ENCODE peak calls at places on chromosomes 12 and 14, in nine cellular contexts. G is Peyer's patch, U is fibroblast of mammary gland, C is WERI-Rb-1, L is uterus, N is right lobe of liver, M is mucosa of descending colon, X is IMR-90, B is AG04449. S is an unnamed sample.
A peak's percentile ranks its signal among the peaks of the same experiment; 100 is the strongest.

GRCh38 chr14:50055461-50056228 is 60.7 kb downstream of the VCPKMT start:
- DNase-seq in B (no peak), N (no peak), L (no peak), M (peak; percentile 27), U (no peak), X (no peak), C (peak; percentile 45), G (no peak), S (peak; percentile 19)

GRCh38 chr14:67170706-67171105 is 18.5 kb upstream of the GARIN2 start:
- DNase-seq in G (no peak), L (no peak), X (peak; percentile 39), C (no peak), N (no peak), B (no peak), U (no peak), M (peak; percentile 12), S (peak; percentile 19)

GRCh38 chr12:116135209-116135930 is 142.1 kb downstream of the MED13L start:
- DNase-seq in G (no peak), U (peak; percentile 88), N (no peak), L (no peak), X (peak; percentile 83), C (no peak), B (no peak), M (peak; percentile 27), S (peak; percentile 69)

GRCh38 chr12:7092229-7092985 is at the start of gene C1R:
- DNase-seq in N (peak; percentile 86), C (peak; percentile 62), B (peak; percentile 60), L (peak; percentile 91), U (peak; percentile 92), X (peak; percentile 92), G (peak; percentile 76), M (peak; percentile 80), S (peak; percentile 88)

GRCh38 chr12:75389706-75390105 is 1.2 kb upstream of the GLIPR1L2 start:
- DNase-seq in B (no peak), N (no peak), M (no peak), C (no peak), L (no peak), G (no peak), U (peak; percentile 10), X (no peak), S (no peak)

GRCh38 chr12:112239020-112239419 is 113.7 kb downstream of the TRAFD1 start:
- DNase-seq in L (no peak), U (no peak), N (peak; percentile 35), G (no peak), X (no peak), C (no peak), M (no peak), B (no peak), S (peak; percentile 8)

GRCh38 chr12:121223283-121223946 is 13.5 kb downstream of the P2RX4 start:
- DNase-seq in U (no peak), C (peak; percentile 41), M (peak; percentile 69), N (no peak), L (no peak), B (no peak), G (peak; percentile 76), X (no peak), S (peak; percentile 38)

GRCh38 chr12:53122961-53123468 is 19.7 kb downstream of the SOAT2 start:
- DNase-seq in M (no peak), U (peak; percentile 38), G (no peak), B (no peak), L (no peak), C (no peak), N (no peak), X (peak; percentile 35), S (no peak)

GRCh38 chr12:5200276-5201087 is 156.8 kb downstream of the KCNA5 start:
- DNase-seq in G (peak; percentile 78), C (peak; percentile 87), N (peak; percentile 53), M (peak; percentile 73), X (peak; percentile 28), B (no peak), L (peak; percentile 16), U (peak; percentile 5), S (peak; percentile 4)

DNA sequence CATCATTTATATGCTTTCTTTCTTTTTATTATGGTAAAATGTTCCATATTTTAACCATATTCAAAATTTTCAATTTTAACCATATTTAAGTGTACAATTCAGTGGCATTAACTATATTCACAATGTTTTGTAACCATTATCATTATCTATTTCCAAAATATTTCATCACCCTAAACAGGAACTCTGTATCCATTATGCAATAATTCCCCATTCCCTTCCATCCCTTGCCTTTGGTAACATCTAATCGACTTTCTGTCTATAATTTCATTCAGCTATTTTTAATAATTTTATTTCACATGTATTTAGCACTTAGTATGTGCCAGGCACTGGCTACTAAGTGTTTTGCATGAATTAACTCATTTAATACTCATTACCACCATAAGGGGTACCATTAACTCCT is 287.5 kb downstream of the NELL2 start:
- DNase-seq in L (no peak), N (no peak), G (no peak), B (no peak), M (no peak), X (no peak), U (no peak), C (no peak), S (no peak)
- H3K4me3 ChIP-seq in L (no peak overlapping the region), N (no peak overlapping the region), G (no peak overlapping the region), B (no peak overlapping the region), M (no peak overlapping the region), X (no peak overlapping the region), U (no peak overlapping the region), C (no peak overlapping the region), S (no peak overlapping the region)

GRCh38 chr14:100472094-100472455 is 115.1 kb downstream of the BEGAIN start:
- DNase-seq in L (no peak), M (no peak), U (no peak), N (no peak), C (no peak), B (no peak), G (no peak), X (no peak), S (no peak)

GRCh38 chr14:100469632-100470522 is 117.3 kb downstream of the BEGAIN start:
- DNase-seq in L (no peak), C (no peak), U (no peak), G (no peak), B (no peak), M (no peak), N (no peak), X (no peak), S (no peak)

GRCh38 chr14:100471451-100472093 is 115.6 kb downstream of the BEGAIN start:
- DNase-seq in B (no peak), U (no peak), G (no peak), L (no peak), C (peak; percentile 64), M (no peak), X (no peak), N (no peak), S (no peak)

GRCh38 chr14:100468557-100468956 is 118.7 kb downstream of the BEGAIN start:
- DNase-seq in N (no peak), M (no peak), G (no peak), L (no peak), U (no peak), B (no peak), X (no peak), C (no peak), S (no peak)

DNA sequence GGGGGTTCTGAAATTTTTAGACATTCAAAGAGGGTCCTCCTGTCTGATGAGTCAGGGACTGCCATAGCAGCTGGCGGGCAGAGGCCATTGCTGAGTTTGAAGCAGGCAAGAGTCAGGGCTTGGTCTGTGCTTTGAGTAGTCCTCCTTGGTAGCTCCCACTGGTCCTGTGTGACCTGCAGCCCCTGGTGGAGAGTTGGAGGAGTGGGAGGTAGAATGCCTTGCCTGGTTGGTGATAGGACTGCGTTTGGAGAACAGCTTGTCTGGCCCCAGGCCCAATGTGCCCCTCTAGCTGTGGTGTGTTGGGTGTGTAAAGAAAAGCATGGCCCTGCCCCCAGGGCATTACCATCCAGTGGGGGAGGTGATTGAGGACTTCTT is 116.7 kb downstream of the BEGAIN start:
- DNase-seq in M (no peak), L (no peak), G (no peak), U (no peak), B (no peak), C (no peak), X (no peak), N (no peak), S (no peak)
- TF ChIP-seq CTCF in M (no peak), L (no peak), G (no peak), U (no peak), B (no peak), C (peak; percentile 44), X (no peak), N (no peak), S (no peak)

DNA sequence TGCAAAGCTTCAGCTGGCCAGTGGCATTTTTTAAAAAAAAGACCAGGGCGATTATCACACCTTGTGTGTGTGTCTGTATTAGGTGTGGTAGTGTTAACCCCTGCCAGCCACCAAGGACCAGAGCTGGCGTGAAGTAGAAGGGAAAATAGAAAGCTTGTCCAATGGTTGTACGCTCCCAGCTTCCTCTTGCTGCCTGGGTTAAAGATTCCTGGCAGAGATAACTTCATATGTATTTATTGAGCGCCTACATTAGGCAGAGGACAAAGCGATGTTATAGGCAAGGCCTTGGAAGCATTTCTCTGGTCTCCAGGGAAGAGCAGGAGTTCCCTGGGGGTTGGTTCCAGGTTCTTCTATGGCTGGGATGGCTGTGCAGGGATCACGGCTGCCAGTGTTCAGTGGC is 3.2 kb downstream of the JDP2 start:
- DNase-seq in X (no peak), B (no peak), U (no peak), G (no peak), C (no peak), N (no peak), L (no peak), M (no peak), S (no peak)
- H3K4me3 ChIP-seq in X (no peak overlapping the region), B (peak overlapping the region; percentile 77), U (peak overlapping the region; percentile 4), G (peak overlapping the region; percentile 85), C (no peak overlapping the region), N (no peak overlapping the region), L (no peak overlapping the region), M (no peak overlapping the region), S (no peak overlapping the region)

GRCh38 chr12:72297666-72298065 is 25.5 kb downstream of the TRHDE start:
- DNase-seq in U (no peak), N (no peak), X (no peak), M (no peak), L (no peak), B (no peak), C (peak; percentile 65), G (no peak), S (no peak)

GRCh38 chr12:72296389-72296788 is 24.2 kb downstream of the TRHDE start:
- DNase-seq in X (peak; percentile 91), B (no peak), U (peak; percentile 65), L (no peak), N (no peak), C (no peak), M (no peak), G (no peak), S (peak; percentile 54)

GRCh38 chr12:72295101-72295500 is 22.9 kb downstream of the TRHDE start:
- DNase-seq in N (no peak), L (no peak), G (no peak), C (no peak), X (peak; percentile 43), B (no peak), U (no peak), M (no peak), S (no peak)

GRCh38 chr12:72293701-72294100 is 21.5 kb downstream of the TRHDE start:
- DNase-seq in M (no peak), L (no peak), X (no peak), G (peak; percentile 34), B (no peak), N (no peak), U (no peak), C (no peak), S (no peak)

DNA sequence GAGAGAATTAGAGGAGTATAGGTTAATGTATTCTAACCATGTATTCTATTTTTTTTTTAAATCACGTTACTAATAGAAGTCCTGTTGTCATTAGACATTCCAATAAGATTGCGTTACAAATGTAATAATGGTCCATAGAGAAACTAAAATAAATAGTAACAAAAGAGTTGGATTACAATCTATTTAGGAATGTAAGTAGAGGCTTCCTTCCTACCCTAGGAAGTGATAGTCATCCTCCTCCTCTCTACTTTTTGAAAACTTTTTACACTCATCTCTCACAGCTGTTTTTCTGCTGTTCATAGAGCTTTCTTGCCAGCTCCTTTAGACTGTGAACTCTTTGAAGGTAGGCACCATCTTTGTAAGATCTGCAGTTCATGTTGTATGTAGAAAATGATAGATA is 23.6 kb downstream of the TRHDE start:
- DNase-seq in U (peak; percentile 44), G (no peak), X (peak; percentile 90), L (no peak), C (no peak), M (no peak), N (no peak), B (no peak), S (peak; percentile 47)
- TF ChIP-seq CTCF in U (no peak), G (no peak), X (no peak), L (no peak), C (no peak), M (no peak), N (no peak), B (no peak), S (no peak)

S was measured in choroid plexus epithelial cell.